ENCODE peak calls at places on chromosomes 3 and 15, in four cellular contexts. K is iPS-NIHi11; Q is activated T-cell treated with anti-CD3 and anti-CD28 coated beads, Interleukin-2, amount 50 U/mL, for 72 hours; N is T-helper 17 cell. I is an unnamed sample.

GRCh38 chr15:52716536-52716935 is 37.3 kb upstream of the ATOSA start:
- DNase-seq in K (no peak), Q (no peak), N (no peak), I (no peak)

GRCh38 chr15:52527898-52528464 is 699 bp downstream of the MYO5A start:
- DNase-seq in K (peak; percentile 30), Q (peak; percentile 64), N (peak; percentile 24), I (no peak)

GRCh38 chr3:129276385-129276784 is 2.3 kb upstream of the HMCES start:
- DNase-seq in K (no peak), Q (peak; percentile 64), N (no peak), I (no peak)

GRCh38 chr3:5186854-5187151 is 704 bp upstream of the EDEM1 start:
- DNase-seq in K (no peak), Q (no peak), N (no peak), I (no peak)

GRCh38 chr3:48418651-48419050 is 11.2 kb downstream of the PLXNB1 start:
- DNase-seq in K (no peak), Q (no peak), N (no peak), I (no peak)

GRCh38 chr3:53750253-53751210 is 95.7 kb downstream of the CHDH start:
- DNase-seq in K (no peak), Q (no peak), N (no peak), I (no peak)

GRCh38 chr3:160400048-160400630 is 689 bp downstream of the SMC4 start:
- DNase-seq in K (peak; percentile 17), Q (peak; percentile 33), N (peak; percentile 16), I (no peak)

GRCh38 chr3:131914090-131914691 is 120.6 kb downstream of the CPNE4 start:
- DNase-seq in K (peak; percentile 24), Q (no peak), N (no peak), I (no peak)

GRCh38 chr3:131731709-131732108 is 228.9 kb upstream of the MRPL3 start:
- DNase-seq in K (no peak), Q (peak; percentile 60), N (no peak), I (no peak)

GRCh38 chr3:117495620-117496019 is 786.0 kb downstream of the TUSC7 start:
- DNase-seq in K (no peak), Q (no peak), N (no peak), I (no peak)

GRCh38 chr15:75801859-75802593 is 41.2 kb upstream of the UBE2Q2 start:
- DNase-seq in K (peak; percentile 97), Q (peak; percentile 85), N (peak; percentile 62), I (peak; percentile 41)

GRCh38 chr3:162973518-162973917 is 1476.9 kb downstream of the OTOL1 start:
- DNase-seq in K (no peak), Q (no peak), N (no peak), I (no peak)

GRCh38 chr15:90047956-90048575 is 46.9 kb downstream of the ZNF710 start:
- DNase-seq in K (no peak), Q (no peak), N (no peak), I (no peak)

GRCh38 chr3:69787436-69788168 is 48.3 kb downstream of the MITF start:
- DNase-seq in K (no peak), Q (no peak), N (no peak), I (peak; percentile 74)

GRCh38 chr3:28077566-28077965 is 163.9 kb upstream of the CMC1 start:
- DNase-seq in K (peak; percentile 65), Q (no peak), N (no peak), I (peak; percentile 37)

GRCh38 chr15:36024066-36024465 is 478.1 kb upstream of the DPH6 start:
- DNase-seq in K (no peak), Q (no peak), N (no peak), I (no peak)

GRCh38 chr3:17404548-17404947 is 337.9 kb downstream of the TBC1D5 start:
- DNase-seq in K (no peak), Q (no peak), N (no peak), I (no peak)

GRCh38 chr15:56765252-56765651 is 31.9 kb upstream of the ZNF280D start:
- DNase-seq in K (no peak), Q (no peak), N (no peak), I (peak; percentile 50)

GRCh38 chr15:33547876-33548275 is 237.1 kb downstream of the RYR3 start:
- DNase-seq in K (peak; percentile 73), Q (no peak), N (no peak), I (peak; percentile 4)

GRCh38 chr3:101151286-101151901 is 158.2 kb upstream of the ABI3BP start:
- DNase-seq in K (no peak), Q (no peak), N (no peak), I (no peak)

GRCh38 chr15:71011503-71012155 is 103.6 kb upstream of the THSD4 start:
- DNase-seq in K (peak; percentile 43), Q (no peak), N (no peak), I (peak; percentile 40)

GRCh38 chr15:39331584-39331983 is 249.3 kb upstream of the THBS1 start:
- DNase-seq in K (no peak), Q (no peak), N (no peak), I (no peak)

GRCh38 chr15:42149493-42150245 is 6.8 kb downstream of the PLA2G4F start:
- DNase-seq in K (peak; percentile 54), Q (no peak), N (no peak), I (no peak)

GRCh38 chr3:106065831-106066230 is 197.0 kb upstream of the CBLB start:
- DNase-seq in K (no peak), Q (no peak), N (no peak), I (no peak)

I was measured in stromal cell of bone marrow.